ENCODE peak calls at places on chromosomes 1 and 21, in nine cellular contexts. Q, A, Y, W, U, M, S, F and G are unnamed samples.

GRCh38 chr1:223844962-223845809 is 561 bp downstream of the TP53BP2 start:
- DNase-seq in A (no peak), S (peak), Y (peak), F (peak), M (peak), W (peak), U (peak), Q (peak), G (peak)

GRCh38 chr1:234369784-234370183 is 3.5 kb upstream of the COA6 start:
- DNase-seq in M (no peak), Q (peak), F (peak), W (no peak), U (no peak), A (no peak), Y (no peak), S (peak), G (no peak)

GRCh38 chr1:211095381-211095780 is 38.6 kb downstream of the KCNH1 start:
- DNase-seq in F (no peak), A (no peak), Y (no peak), M (no peak), Q (no peak), U (no peak), S (no peak), W (no peak), G (no peak)

GRCh38 chr1:44636711-44637589 is 37.3 kb downstream of the TMEM53 start:
- DNase-seq in A (no peak), Q (no peak), W (no peak), M (peak), U (no peak), S (peak), F (peak), Y (no peak), G (no peak)

GRCh38 chr1:160291248-160292220 is 6.6 kb upstream of the PEX19 start:
- DNase-seq in Q (peak), A (peak), M (peak), W (peak), F (peak), Y (peak), U (peak), S (peak), G (no peak)

GRCh38 chr1:226979517-226980121 is 39.5 kb downstream of the COQ8A start:
- DNase-seq in W (no peak), A (no peak), S (no peak), M (no peak), Y (no peak), F (no peak), U (no peak), Q (no peak), G (no peak)

GRCh38 chr1:202237052-202237451 is 43.5 kb downstream of the LGR6 start:
- DNase-seq in Y (peak), A (peak), W (no peak), U (peak), S (peak), F (peak), M (no peak), Q (peak), G (no peak)

GRCh38 chr1:229058716-229059115 is 212.2 kb upstream of the RAB4A start:
- DNase-seq in Y (no peak), Q (peak), U (no peak), F (no peak), S (no peak), M (no peak), W (peak), A (no peak), G (no peak)

GRCh38 chr1:26317612-26318337 is at the start of gene CD52:
- DNase-seq in S (no peak), M (no peak), A (no peak), Y (peak), Q (no peak), F (no peak), W (no peak), U (peak), G (no peak)

GRCh38 chr1:181092883-181093282 is 4.4 kb downstream of the IER5 start:
- DNase-seq in A (no peak), M (no peak), F (no peak), U (no peak), W (no peak), Q (no peak), Y (no peak), S (no peak), G (no peak)

GRCh38 chr1:54355931-54356679 is 50.1 kb downstream of the SSBP3 start:
- DNase-seq in M (no peak), A (no peak), S (no peak), Y (no peak), Q (peak), U (peak), F (no peak), W (no peak), G (peak)

GRCh38 chr1:226687476-226687875 is 51.6 kb downstream of the ITPKB start:
- DNase-seq in W (no peak), A (no peak), M (no peak), S (no peak), U (no peak), Q (no peak), F (no peak), Y (peak), G (no peak)

GRCh38 chr1:9345922-9346321 is 53.2 kb downstream of the SPSB1 start:
- DNase-seq in A (no peak), Q (no peak), Y (no peak), S (peak), W (no peak), M (no peak), F (no peak), U (no peak), G (peak)

GRCh38 chr1:119838255-119838654 is 27.0 kb upstream of the REG4 start:
- DNase-seq in Y (no peak), Q (peak), U (no peak), M (no peak), W (no peak), F (no peak), A (no peak), S (peak), G (no peak)

GRCh38 chr21:41433566-41433965 is 7.5 kb downstream of the MX1 start:
- DNase-seq in Y (no peak), A (no peak), W (no peak), F (no peak), M (no peak), S (no peak), Q (no peak), U (no peak), G (no peak)

GRCh38 chr1:245512980-245513578 is 358.3 kb downstream of the KIF26B start:
- DNase-seq in Y (no peak), F (peak), U (peak), W (no peak), A (no peak), S (no peak), M (peak), Q (peak), G (no peak)

GRCh38 chr21:41634211-41634694 is 126.3 kb upstream of the TMPRSS2 start:
- DNase-seq in S (peak), F (no peak), A (no peak), W (peak), M (no peak), Y (no peak), Q (no peak), U (no peak), G (no peak)

GRCh38 chr1:76503100-76503499 is 364.2 kb upstream of the ST6GALNAC5 start:
- DNase-seq in M (no peak), U (no peak), A (no peak), Y (no peak), Q (no peak), W (no peak), F (no peak), S (no peak), G (no peak)

GRCh38 chr1:67135354-67135753 is 584 bp upstream of the C1orf141 start:
- DNase-seq in M (peak), S (peak), A (no peak), U (no peak), F (peak), W (no peak), Q (peak), Y (no peak), G (no peak)

GRCh38 chr1:228528612-228529011 is 41.4 kb downstream of the RNF187 start:
- DNase-seq in S (no peak), U (no peak), M (no peak), F (no peak), A (no peak), W (no peak), Y (no peak), Q (no peak), G (no peak)

GRCh38 chr1:243482237-243483022 is 226.6 kb downstream of the SDCCAG8 start:
- DNase-seq in Q (peak), A (no peak), F (peak), S (peak), U (no peak), M (peak), Y (no peak), W (no peak), G (no peak)

GRCh38 chr21:36695283-36695634 is 3.7 kb upstream of the SIM2 start:
- DNase-seq in Y (no peak), W (no peak), U (no peak), S (no peak), M (no peak), A (no peak), F (no peak), Q (no peak), G (no peak)

GRCh38 chr1:198328458-198329032 is 171.7 kb downstream of the NEK7 start:
- DNase-seq in M (no peak), Q (no peak), W (no peak), Y (no peak), A (no peak), F (no peak), S (no peak), U (no peak), G (no peak)

GRCh38 chr1:44553127-44553758 is 121.0 kb downstream of the TMEM53 start:
- DNase-seq in F (no peak), U (no peak), W (no peak), M (no peak), Y (no peak), A (peak), S (no peak), Q (no peak), G (no peak)

GRCh38 chr1:86423873-86424272 is at the start of gene CLCA2:
- DNase-seq in Q (no peak), F (no peak), S (peak), M (no peak), W (no peak), Y (no peak), U (no peak), A (no peak), G (no peak)

GRCh38 chr1:207950750-207951149 is 39.8 kb upstream of the CD34 start:
- DNase-seq in U (no peak), S (no peak), Q (no peak), W (no peak), F (no peak), Y (no peak), A (no peak), M (no peak), G (no peak)

GRCh38 chr1:220775238-220775853 is 11.4 kb upstream of the MTARC1 start:
- DNase-seq in U (peak), A (no peak), S (peak), Y (no peak), F (peak), M (no peak), W (no peak), Q (peak), G (no peak)

GRCh38 chr21:40688106-40688850 is 158.7 kb downstream of the DSCAM start:
- DNase-seq in S (no peak), Q (no peak), M (no peak), F (no peak), A (no peak), Y (no peak), W (no peak), U (no peak), G (no peak)

GRCh38 chr1:225890346-225891228 is 1.6 kb upstream of the LEFTY1 start:
- DNase-seq in A (no peak), W (no peak), F (peak), S (no peak), M (no peak), Q (no peak), Y (no peak), U (no peak), G (no peak)

GRCh38 chr1:100734716-100735115 is 15.2 kb downstream of the VCAM1 start:
- DNase-seq in A (no peak), Q (peak), S (peak), F (peak), U (no peak), M (peak), W (no peak), Y (no peak), G (no peak)

GRCh38 chr1:110636149-110636935 is 30.2 kb upstream of the KCNA2 start:
- DNase-seq in F (no peak), U (peak), S (no peak), Y (peak), A (no peak), M (no peak), Q (no peak), W (no peak), G (no peak)

GRCh38 chr1:228197555-228198147 is 10.2 kb upstream of the OBSCN start:
- DNase-seq in W (no peak), Q (no peak), F (no peak), M (no peak), S (no peak), A (no peak), U (no peak), Y (no peak), G (no peak)

GRCh38 chr1:173421266-173421665 is 55.9 kb upstream of the PRDX6 start:
- DNase-seq in S (no peak), U (no peak), Y (no peak), W (no peak), Q (no peak), A (no peak), F (no peak), M (no peak), G (no peak)

GRCh38 chr1:21662426-21663250 is 6.5 kb downstream of the RAP1GAP start:
- DNase-seq in U (no peak), Y (no peak), W (no peak), Q (no peak), A (no peak), M (no peak), F (no peak), S (no peak), G (no peak)

GRCh38 chr1:11736746-11737639 is 1.1 kb downstream of the AGTRAP start:
- DNase-seq in F (peak), S (peak), U (peak), A (no peak), Y (peak), M (peak), Q (peak), W (peak), G (no peak)

GRCh38 chr1:29511436-29511835 is 275.1 kb downstream of the PTPRU start:
- DNase-seq in Q (no peak), F (no peak), A (no peak), U (no peak), S (no peak), W (no peak), Y (no peak), M (no peak), G (no peak)

GRCh38 chr21:38679531-38679930 is 126.2 kb upstream of the ETS2 start:
- DNase-seq in M (peak), U (peak), F (peak), W (no peak), A (no peak), Q (peak), Y (no peak), S (no peak), G (no peak)

GRCh38 chr1:25031601-25031965 is 101.5 kb upstream of the RUNX3 start:
- DNase-seq in Y (peak), U (peak), W (no peak), M (no peak), F (no peak), A (no peak), Q (no peak), S (no peak), G (no peak)

GRCh38 chr1:207022996-207023679 is 9.4 kb downstream of the C1orf116 start:
- DNase-seq in Y (no peak), Q (no peak), F (no peak), A (no peak), U (no peak), S (no peak), W (no peak), M (no peak), G (no peak)

GRCh38 chr21:26881504-26882228 is 36.5 kb upstream of the ADAMTS1 start:
- DNase-seq in Y (no peak), A (no peak), W (no peak), S (peak), F (peak), U (peak), M (peak), Q (peak), G (no peak)
- TF ChIP-seq CTCF in Y (no peak), A (no peak), W (peak), S (no peak), F (peak), U (no peak), M (peak), Q (peak), G (no peak)

GRCh38 chr1:183423541-183423940 is 5.4 kb upstream of the NMNAT2 start:
- DNase-seq in M (no peak), Y (no peak), Q (no peak), S (no peak), A (no peak), F (no peak), U (no peak), W (no peak), G (no peak)
- TF ChIP-seq CTCF in M (no peak), Y (no peak), Q (no peak), S (no peak), A (no peak), F (no peak), U (no peak), W (no peak), G (no peak)

GRCh38 chr1:22736496-22737088 is 26.0 kb downstream of the EPHB2 start:
- DNase-seq in Q (no peak), F (no peak), S (no peak), U (peak), Y (no peak), W (no peak), A (no peak), M (no peak), G (no peak)
- TF ChIP-seq CTCF in Q (no peak), F (no peak), S (no peak), U (no peak), Y (no peak), W (no peak), A (no peak), M (no peak), G (no peak)

GRCh38 chr1:6034750-6035096 is 11.0 kb upstream of the KCNAB2 start:
- DNase-seq in Y (no peak), U (no peak), A (no peak), W (no peak), Q (no peak), M (no peak), S (no peak), F (no peak), G (no peak)
- TF ChIP-seq CTCF in Y (no peak), U (no peak), A (no peak), W (no peak), Q (no peak), M (no peak), S (no peak), F (no peak), G (peak)

GRCh38 chr1:118300808-118301207 is 115.8 kb upstream of the SPAG17 start:
- DNase-seq in W (no peak), M (no peak), F (no peak), Q (no peak), A (no peak), U (no peak), S (no peak), Y (no peak), G (no peak)

GRCh38 chr1:118303534-118303933 is 118.5 kb upstream of the SPAG17 start:
- DNase-seq in W (no peak), U (no peak), Y (no peak), M (no peak), A (no peak), F (no peak), Q (no peak), S (no peak), G (no peak)

GRCh38 chr1:118302145-118302544 is 117.1 kb upstream of the SPAG17 start:
- DNase-seq in U (no peak), S (no peak), F (peak), A (no peak), Y (no peak), M (no peak), W (no peak), Q (no peak), G (no peak)

DNA sequence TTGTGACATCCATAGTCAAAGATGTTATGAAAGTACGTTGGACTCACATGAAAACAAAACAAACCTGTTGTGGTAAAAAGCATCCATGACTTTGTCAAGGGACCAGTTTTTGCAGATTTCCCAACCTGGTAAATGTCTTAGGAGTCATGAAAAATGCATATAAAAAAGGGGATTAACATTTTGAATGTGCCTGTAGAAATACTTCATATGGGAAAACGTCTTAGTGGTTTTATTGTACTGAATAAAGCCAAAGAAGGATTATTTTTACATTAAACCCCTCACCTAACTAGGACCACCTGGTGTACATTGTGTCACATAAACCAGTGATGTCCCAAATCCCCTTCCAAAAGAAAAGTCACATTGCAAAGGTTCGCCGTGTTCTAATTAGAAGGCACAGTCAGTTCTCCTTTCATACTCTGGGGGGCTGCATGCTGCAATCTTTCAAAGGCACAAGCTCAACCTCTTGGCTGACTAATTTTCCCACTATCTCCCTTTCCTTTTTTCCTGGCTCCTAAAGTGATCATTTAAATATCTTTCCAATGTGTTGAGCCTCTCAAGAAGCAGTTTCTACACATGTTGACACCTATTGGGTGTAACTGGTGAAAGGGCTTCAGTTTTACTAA is 119.8 kb upstream of the SPAG17 start:
- DNase-seq in S (peak), U (peak), M (peak), F (peak), A (no peak), Q (no peak), Y (no peak), W (no peak), G (no peak)
- TF ChIP-seq CTCF in S (peak), U (peak), M (peak), F (peak), A (peak), Q (peak), Y (no peak), W (peak), G (peak)

DNA sequence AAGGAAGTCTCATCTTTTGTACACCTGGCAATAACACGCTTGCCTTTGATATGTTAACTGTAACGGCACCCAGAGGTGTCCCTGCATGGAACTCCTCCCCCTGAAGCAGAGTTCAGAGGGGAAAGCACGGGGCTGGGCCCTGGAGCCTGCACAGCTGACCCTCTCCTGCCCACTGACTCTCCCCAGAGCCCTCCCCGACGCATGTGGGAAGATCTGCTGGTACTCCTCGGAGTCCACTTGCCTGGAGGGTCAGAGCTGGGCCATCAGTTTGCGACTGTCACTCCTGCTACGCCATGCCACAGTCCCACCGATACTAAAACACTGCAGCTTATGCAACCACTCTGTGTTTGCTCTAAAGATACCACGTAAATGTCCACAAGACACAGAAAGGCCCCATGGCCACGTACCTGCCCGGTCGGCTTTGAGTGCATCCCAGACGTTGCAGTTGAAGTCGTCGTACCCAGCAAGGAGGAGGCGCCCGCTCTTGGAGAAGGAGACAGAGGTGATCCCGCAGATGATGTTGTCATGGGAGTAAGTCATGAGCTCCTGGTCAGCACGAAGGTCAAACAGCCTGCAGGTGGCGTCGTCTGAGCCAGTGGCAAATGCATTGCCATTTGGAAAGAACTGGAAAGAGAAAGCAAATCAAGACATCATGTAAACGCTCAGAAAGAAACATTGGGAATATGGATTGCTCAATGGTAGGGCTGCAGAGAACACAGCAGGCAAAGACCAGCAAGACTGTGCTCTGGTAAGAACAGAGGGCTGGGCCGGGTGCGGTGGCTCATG is 10.6 kb upstream of the NADK start:
- DNase-seq in W (peak), S (peak), M (no peak), F (peak), Q (peak), Y (no peak), A (no peak), U (peak), G (no peak)
- TF ChIP-seq CTCF in W (peak), S (peak), M (peak), F (peak), Q (peak), Y (no peak), A (peak), U (peak), G (no peak)

DNA sequence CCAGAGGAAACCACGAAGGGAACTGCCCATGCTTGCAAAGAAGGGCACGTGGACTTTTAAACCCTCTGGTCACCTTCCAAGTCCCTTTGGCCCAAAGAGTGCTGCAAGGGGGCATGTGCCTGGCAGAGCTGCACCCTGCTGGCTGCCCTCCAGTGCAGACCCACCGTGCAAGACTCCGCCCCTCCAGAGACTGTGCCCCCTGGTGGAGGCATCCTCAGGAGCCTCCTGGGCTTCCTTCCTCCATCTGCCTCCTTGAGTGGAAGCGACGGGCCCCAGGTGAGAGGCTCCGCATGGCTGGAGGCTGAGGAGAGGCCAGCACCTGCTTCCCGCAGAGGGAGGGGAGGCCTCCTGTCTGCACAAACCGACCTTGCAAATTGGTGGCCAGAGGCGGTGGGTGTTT is 100.7 kb downstream of the CRYAA start:
- DNase-seq in Q (no peak), F (no peak), S (no peak), U (peak), M (no peak), W (peak), Y (peak), A (no peak), G (no peak)
- TF ChIP-seq CTCF in Q (peak), F (peak), S (no peak), U (peak), M (peak), W (peak), Y (peak), A (peak), G (no peak)